ENCODE peak calls at places on chromosomes 12 and 14, in four cellular contexts. T, C, Q and Y are unnamed samples.

GRCh38 chr14:65255029-65255545 is 152.8 kb upstream of the MAX start:
- DNase-seq in T (peak), C (no peak), Q (no peak), Y (peak)

GRCh38 chr12:94660436-94660835 is 10.1 kb upstream of the TMCC3 start:
- DNase-seq in T (no peak), C (no peak), Q (no peak), Y (no peak)

GRCh38 chr14:74135386-74135785 is 50.6 kb downstream of the LIN52 start:
- DNase-seq in T (peak), C (no peak), Q (no peak), Y (peak)

GRCh38 chr14:88225721-88226120 is 97.3 kb downstream of the KCNK10 start:
- DNase-seq in T (no peak), C (no peak), Q (no peak), Y (no peak)

GRCh38 chr14:58690801-58691516 is 53.2 kb downstream of the DACT1 start:
- DNase-seq in T (no peak), C (no peak), Q (no peak), Y (no peak)

GRCh38 chr14:61322011-61322798 is 826 bp downstream of the PRKCH start:
- DNase-seq in T (no peak), C (no peak), Q (peak), Y (peak)

GRCh38 chr12:131035268-131035681 is 81.6 kb downstream of the ADGRD1 start:
- DNase-seq in T (no peak), C (no peak), Q (peak), Y (no peak)

GRCh38 chr12:67275380-67275913 is 6.3 kb downstream of the CAND1 start:
- DNase-seq in T (no peak), C (no peak), Q (no peak), Y (no peak)

GRCh38 chr12:48979602-48980388 is 1.7 kb downstream of the WNT1 start:
- DNase-seq in T (no peak), C (no peak), Q (peak), Y (no peak)

GRCh38 chr12:76863005-76863670 is 15.7 kb downstream of the CSRP2 start:
- DNase-seq in T (peak), C (no peak), Q (no peak), Y (no peak)

GRCh38 chr12:93766802-93767523 is 89.8 kb downstream of the CRADD start:
- DNase-seq in T (peak), C (no peak), Q (peak), Y (peak)

GRCh38 chr12:647039-647712 is 16.1 kb downstream of the NINJ2 start:
- DNase-seq in T (no peak), C (no peak), Q (no peak), Y (no peak)

GRCh38 chr14:66082009-66082408 is 404.2 kb upstream of the CCDC196 start:
- DNase-seq in T (peak), C (no peak), Q (no peak), Y (no peak)

GRCh38 chr12:116687888-116688287 is 50.0 kb downstream of the SPRING1 start:
- DNase-seq in T (peak), C (peak), Q (peak), Y (peak)

GRCh38 chr14:20630340-20631022 is 11.0 kb downstream of the OR6S1 start:
- DNase-seq in T (peak), C (peak), Q (peak), Y (peak)

GRCh38 chr12:11580125-11580751 is 69.2 kb upstream of the ETV6 start:
- DNase-seq in T (peak), C (no peak), Q (peak), Y (peak)

GRCh38 chr14:75649773-75650172 is 10.9 kb downstream of the ERG28 start:
- DNase-seq in T (no peak), C (no peak), Q (no peak), Y (no peak)

GRCh38 chr14:101372894-101373640 is 188.2 kb upstream of the DIO3 start:
- DNase-seq in T (no peak), C (no peak), Q (no peak), Y (no peak)

GRCh38 chr12:32083489-32083888 is 23.2 kb upstream of the BICD1 start:
- DNase-seq in T (peak), C (no peak), Q (no peak), Y (peak)

GRCh38 chr14:51441001-51441400 is 201.0 kb downstream of the TMX1 start:
- DNase-seq in T (no peak), C (no peak), Q (no peak), Y (peak)

GRCh38 chr14:36315159-36315853 is 5.1 kb downstream of the MBIP start:
- DNase-seq in T (no peak), C (no peak), Q (peak), Y (no peak)

GRCh38 chr12:46556105-46556559 is 183.6 kb upstream of the SLC38A2 start:
- DNase-seq in T (peak), C (no peak), Q (no peak), Y (peak)

GRCh38 chr12:22406622-22407021 is 72.1 kb upstream of the ST8SIA1 start:
- DNase-seq in T (no peak), C (no peak), Q (peak), Y (no peak)

GRCh38 chr12:105748806-105749600 is 389.8 kb downstream of the NUAK1 start:
- DNase-seq in T (peak), C (no peak), Q (no peak), Y (peak)

GRCh38 chr12:75813066-75813465 is 218.5 kb downstream of the PHLDA1 start:
- DNase-seq in T (no peak), C (no peak), Q (peak), Y (no peak)

GRCh38 chr12:64085996-64086395 is 136.1 kb downstream of the KICS2 start:
- DNase-seq in T (no peak), C (no peak), Q (no peak), Y (no peak)

GRCh38 chr12:11978985-11979384 is 91.8 kb upstream of the BCL2L14 start:
- DNase-seq in T (no peak), C (no peak), Q (no peak), Y (peak)

GRCh38 chr14:61646366-61647101 is 48.8 kb upstream of the HIF1A start:
- DNase-seq in T (peak), C (no peak), Q (no peak), Y (peak)

GRCh38 chr14:41663478-41663845 is 56.8 kb downstream of the LRFN5 start:
- DNase-seq in T (peak), C (no peak), Q (no peak), Y (no peak)

GRCh38 chr12:39236994-39237393 is 205.9 kb downstream of the KIF21A start:
- DNase-seq in T (peak), C (no peak), Q (no peak), Y (peak)

GRCh38 chr12:123854232-123854631 is 92.1 kb downstream of the DNAH10 start:
- DNase-seq in T (no peak), C (no peak), Q (no peak), Y (no peak)

GRCh38 chr12:57755194-57755453 is 221 bp downstream of the MARCHF9 start:
- DNase-seq in T (no peak), C (no peak), Q (no peak), Y (no peak)

GRCh38 chr12:57753938-57754337 is 965 bp upstream of the MARCHF9 start:
- DNase-seq in T (no peak), C (no peak), Q (no peak), Y (no peak)

GRCh38 chr12:57756406-57757341 is 1.8 kb downstream of the MARCHF9 start:
- DNase-seq in T (peak), C (peak), Q (peak), Y (no peak)

GRCh38 chr12:57754411-57755193 is at the start of gene MARCHF9:
- DNase-seq in T (no peak), C (no peak), Q (peak), Y (peak)

GRCh38 chr12:57755454-57756372 is 810 bp downstream of the MARCHF9 start:
- DNase-seq in T (no peak), C (no peak), Q (no peak), Y (no peak)
- TF ChIP-seq CTCF in T (no peak), C (no peak), Q (no peak), Y (no peak)

GRCh38 chr12:18716236-18716635 is 21.6 kb downstream of the PLCZ1 start:
- DNase-seq in T (no peak), C (no peak), Q (no peak), Y (no peak)
- TF ChIP-seq CTCF in T (no peak), C (no peak), Q (no peak), Y (no peak)

GRCh38 chr12:53791735-53792326 is 40.1 kb upstream of the CISTR start:
- DNase-seq in T (no peak), C (peak), Q (peak), Y (peak)
- TF ChIP-seq CTCF in T (peak), C (peak), Q (peak), Y (peak)

DNA sequence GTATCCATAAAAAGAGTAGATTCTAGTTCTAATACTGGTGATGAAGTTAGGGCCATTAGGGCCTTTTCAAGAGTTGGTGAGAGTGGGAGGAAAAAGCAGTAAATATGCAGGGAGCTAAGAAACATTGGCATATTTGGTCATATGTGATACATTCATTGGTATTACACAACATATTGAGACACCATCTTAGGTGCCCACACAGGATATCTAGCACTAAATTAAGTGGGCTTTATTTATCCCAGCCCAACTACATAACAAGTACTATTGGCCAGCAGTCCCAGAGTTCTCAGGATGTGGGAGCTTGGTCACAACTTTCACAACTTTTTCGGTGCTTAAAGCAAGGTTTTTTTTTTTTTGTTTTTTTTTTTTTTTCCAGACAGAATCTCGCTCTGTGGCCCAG is 2.0 kb upstream of the ING4 start:
- DNase-seq in T (no peak), C (no peak), Q (no peak), Y (no peak)
- TF ChIP-seq CTCF in T (no peak), C (no peak), Q (no peak), Y (no peak)

GRCh38 chr14:60275932-60276331 is 26.9 kb downstream of the PPM1A start:
- DNase-seq in T (peak), C (no peak), Q (no peak), Y (no peak)

GRCh38 chr14:60274448-60274847 is 25.4 kb downstream of the PPM1A start:
- DNase-seq in T (no peak), C (no peak), Q (no peak), Y (no peak)

GRCh38 chr14:60277605-60278190 is 28.7 kb downstream of the PPM1A start:
- DNase-seq in T (no peak), C (no peak), Q (no peak), Y (no peak)

GRCh38 chr14:60276347-60276746 is 27.3 kb downstream of the PPM1A start:
- DNase-seq in T (peak), C (no peak), Q (no peak), Y (no peak)

DNA sequence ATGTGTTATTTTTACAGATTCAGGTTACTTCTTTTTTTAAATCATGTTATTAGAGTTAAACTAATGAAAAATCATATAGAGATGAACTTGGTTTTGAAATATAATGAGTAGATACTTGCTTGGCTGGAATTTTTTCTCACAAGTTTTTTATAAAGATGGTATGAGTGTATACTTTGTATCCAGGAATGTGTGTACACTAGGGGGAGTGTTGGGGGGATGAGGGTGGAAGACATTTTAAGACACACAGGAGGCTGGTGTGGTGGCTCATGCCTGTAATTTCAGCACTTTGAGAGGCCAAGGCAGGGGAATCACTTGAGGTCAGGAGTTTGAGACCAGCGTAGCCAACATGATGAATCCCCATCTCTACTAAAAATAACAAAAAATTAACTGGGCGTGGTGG is 23.2 kb downstream of the PPM1A start:
- DNase-seq in T (no peak), C (no peak), Q (no peak), Y (no peak)
- TF ChIP-seq CTCF in T (no peak), C (no peak), Q (no peak), Y (no peak)

DNA sequence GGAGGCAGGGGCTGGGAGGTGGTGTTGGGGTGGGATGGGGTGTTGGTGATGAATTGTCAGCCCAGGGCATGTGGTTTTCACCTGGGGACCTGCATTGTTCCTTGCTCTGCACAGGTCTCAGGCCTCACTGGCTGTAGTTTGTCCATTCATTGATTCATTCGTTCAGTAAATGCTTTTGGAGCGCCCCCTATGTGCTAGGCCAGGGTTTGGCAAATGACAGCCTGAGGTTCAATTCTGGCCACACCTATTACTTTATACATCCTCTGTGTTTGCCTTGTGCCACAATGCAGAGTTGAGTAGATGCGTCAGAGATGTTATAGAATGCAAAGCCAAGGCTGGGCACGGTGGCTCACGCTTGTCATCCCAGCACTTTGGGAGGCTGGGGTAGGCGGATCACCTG is 4.7 kb downstream of the ADCK1 start:
- DNase-seq in T (peak), C (peak), Q (peak), Y (peak)
- TF ChIP-seq CTCF in T (peak), C (peak), Q (peak), Y (peak)

DNA sequence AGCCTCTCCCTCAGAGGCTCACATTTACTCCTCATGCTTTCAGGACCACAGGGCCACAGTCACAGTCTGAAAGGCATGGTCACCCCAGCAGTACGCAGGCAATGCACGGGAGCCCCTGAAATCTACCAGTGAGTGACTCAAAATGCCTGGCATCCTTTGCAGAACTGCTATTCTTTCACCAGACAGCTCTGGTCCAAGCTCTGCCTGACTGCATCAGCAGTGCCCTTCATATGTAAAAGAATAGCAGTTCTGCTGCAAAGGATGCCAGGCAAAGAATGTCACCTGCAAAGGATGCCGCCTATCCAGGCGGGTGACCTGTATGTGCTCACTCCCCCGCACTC is 38.5 kb downstream of the LGMN start:
- DNase-seq in T (no peak), C (no peak), Q (no peak), Y (no peak)
- TF ChIP-seq CTCF in T (no peak), C (no peak), Q (no peak), Y (no peak)

GRCh38 chr12:58242803-58243628 is 301.6 kb downstream of the ATP23 start:
- DNase-seq in T (no peak), C (no peak), Q (no peak), Y (no peak)

GRCh38 chr12:58252914-58253313 is 311.5 kb downstream of the ATP23 start:
- DNase-seq in T (no peak), C (no peak), Q (no peak), Y (no peak)

GRCh38 chr12:58249610-58250009 is 308.2 kb downstream of the ATP23 start:
- DNase-seq in T (no peak), C (no peak), Q (no peak), Y (no peak)

GRCh38 chr12:58248599-58248998 is 307.2 kb downstream of the ATP23 start:
- DNase-seq in T (no peak), C (no peak), Q (no peak), Y (no peak)

GRCh38 chr12:58247633-58248032 is 306.3 kb downstream of the ATP23 start:
- DNase-seq in T (no peak), C (no peak), Q (no peak), Y (peak)
- TF ChIP-seq CTCF in T (no peak), C (no peak), Q (no peak), Y (no peak)

GRCh38 chr14:99475179-99475578 is 5.5 kb downstream of the SETD3 start:
- DNase-seq in T (peak), C (no peak), Q (no peak), Y (no peak)
- TF ChIP-seq CTCF in T (peak), C (no peak), Q (no peak), Y (no peak)

DNA sequence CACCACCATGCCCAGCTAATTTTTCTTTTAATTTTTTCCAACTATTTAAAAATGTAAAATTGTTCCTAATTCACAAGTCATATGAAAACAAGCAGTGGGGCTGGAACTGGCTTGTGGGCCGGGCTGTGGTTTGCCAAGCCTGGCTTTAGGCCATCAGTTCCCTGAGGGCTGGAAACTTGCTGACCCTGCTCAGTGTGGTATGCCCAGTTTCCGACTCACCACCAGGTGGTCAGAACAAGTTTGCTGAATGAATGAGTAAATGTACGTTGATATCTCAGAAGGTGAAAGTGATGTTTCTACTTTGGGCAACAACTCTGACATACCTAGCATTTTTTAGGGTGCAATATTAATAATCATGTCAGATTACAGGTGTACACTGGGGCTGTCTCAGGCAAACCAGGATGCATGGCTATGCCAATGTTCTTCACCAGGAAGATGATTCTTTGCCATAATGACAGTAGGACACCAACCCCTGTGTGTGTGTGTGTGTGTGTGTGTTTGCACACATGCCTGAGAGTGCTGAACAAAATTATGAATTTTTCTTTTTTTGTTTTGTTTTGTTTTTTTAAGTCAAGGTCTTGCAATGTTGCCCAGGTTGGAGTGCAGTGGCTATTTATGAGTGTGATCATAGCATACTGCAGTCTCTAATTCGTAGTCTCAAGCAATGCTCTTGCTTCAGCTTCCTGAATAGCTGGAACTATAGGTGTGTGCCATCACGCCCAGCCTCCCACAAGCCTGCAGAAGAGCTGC is 106.1 kb downstream of the PTPN11 start:
- DNase-seq in T (peak), C (no peak), Q (no peak), Y (peak)
- TF ChIP-seq CTCF in T (no peak), C (peak), Q (no peak), Y (no peak)